ENCODE peak calls at places on chromosome 20, in eight cellular contexts. H is pancreas; P is left ventricle myocardium superior; I is heart left ventricle; D is A549; B is CD8-positive, alpha-beta T cell; N is HepG2; M is aorta. S is an unnamed sample.

GRCh38 chr20:64011366-64011779 is 24.6 kb upstream of the C20orf204 start:
- ATAC-seq in M (no peak), D (no peak), H (no peak), B (no peak), P (no peak), I (no peak), N (no peak), S (no peak)

GRCh38 chr20:56607061-56607704 is 21.9 kb upstream of the TFAP2C start:
- ATAC-seq in B (no peak), I (no peak), P (no peak), H (no peak), N (no peak), D (no peak), M (no peak), S (no peak)

GRCh38 chr20:3251806-3252205 is 12.8 kb upstream of the SLC4A11 start:
- ATAC-seq in B (no peak), H (peak), M (peak), I (peak), P (peak), D (no peak), N (no peak), S (peak)

GRCh38 chr20:25052255-25053206 is 5.4 kb downstream of the ACSS1 start:
- ATAC-seq in P (no peak), D (no peak), H (no peak), B (no peak), N (no peak), I (peak), M (peak), S (peak)

GRCh38 chr20:53981752-53982437 is 88.5 kb downstream of the BCAS1 start:
- ATAC-seq in B (no peak), N (no peak), P (no peak), H (no peak), I (no peak), D (no peak), M (no peak), S (no peak)

GRCh38 chr20:10077081-10077471 is 42.3 kb downstream of the ANKEF1 start:
- ATAC-seq in H (no peak), I (no peak), N (peak), B (no peak), P (no peak), M (no peak), D (no peak), S (no peak)

GRCh38 chr20:45993197-45993951 is 15.3 kb upstream of the MMP9 start:
- ATAC-seq in N (peak), P (no peak), I (no peak), B (no peak), D (peak), M (no peak), H (peak), S (no peak)

GRCh38 chr20:40506567-40506966 is 182.5 kb downstream of the MAFB start:
- ATAC-seq in B (no peak), I (peak), P (peak), H (peak), N (peak), D (peak), M (peak), S (peak)

S was measured in gastroesophageal sphincter.